ENCODE peak calls at places on chromosome 5, in five cellular contexts. U is progenitor cell of endocrine pancreas; C is activated CD8-positive, alpha-beta T cell treated with anti-CD3 and anti-CD28 coated beads, Interleukin-2, amount 10 ng/mL, durations not matched to agents 7 days and 5 days; T is GM12891; P is natural killer cell treated with Interleukin-12 subunit alpha and Interleukin-12 subunit beta and Interleukin-15 and Interleukin-18, amount 100 ng/mL, for 72 hours. F is an unnamed sample.

GRCh38 chr5:539469-540214 is 15.4 kb upstream of the SLC9A3 start:
- DNase-seq in U (no peak), C (no peak), T (no peak), P (peak; percentile 28), F (no peak)

GRCh38 chr5:57037355-57037754 is 85.4 kb upstream of the MIER3 start:
- DNase-seq in U (no peak), C (no peak), T (no peak), P (no peak), F (no peak)

GRCh38 chr5:102700126-102700851 is 54.8 kb upstream of the PAM start:
- DNase-seq in U (no peak), C (no peak), T (no peak), P (no peak), F (no peak)

GRCh38 chr5:169876376-169876775 is 103.9 kb downstream of the INSYN2B start:
- DNase-seq in U (no peak), C (no peak), T (no peak), P (no peak), F (no peak)

GRCh38 chr5:140355551-140355950 is 4.4 kb upstream of the SLC4A9 start:
- DNase-seq in U (no peak), C (no peak), T (no peak), P (no peak), F (no peak)

GRCh38 chr5:128196791-128197190 is 113.2 kb downstream of the SLC12A2 start:
- DNase-seq in U (no peak), C (no peak), T (no peak), P (no peak), F (no peak)

GRCh38 chr5:162391848-162392247 is 324.3 kb downstream of the GABRG2 start:
- DNase-seq in U (no peak), C (no peak), T (no peak), P (no peak), F (no peak)

GRCh38 chr5:67770431-67771025 is 445.0 kb upstream of the PIK3R1 start:
- DNase-seq in U (no peak), C (no peak), T (no peak), P (no peak), F (no peak)

GRCh38 chr5:172451771-172452197 is 2.5 kb downstream of the SH3PXD2B start:
- DNase-seq in U (no peak), C (no peak), T (no peak), P (no peak), F (no peak)

GRCh38 chr5:139745121-139745799 is 50.3 kb upstream of the PSD2 start:
- DNase-seq in U (no peak), C (no peak), T (no peak), P (no peak), F (no peak)

GRCh38 chr5:150779397-150780179 is 1.0 kb downstream of the SMIM3 start:
- DNase-seq in U (no peak), C (no peak), T (no peak), P (no peak), F (no peak)

GRCh38 chr5:109844695-109845094 is 155.0 kb downstream of the MAN2A1 start:
- DNase-seq in U (no peak), C (no peak), T (no peak), P (no peak), F (no peak)

GRCh38 chr5:150398432-150399157 is 14.1 kb downstream of the CD74 start:
- DNase-seq in U (no peak), C (no peak), T (peak; percentile 62), P (no peak), F (no peak)

F was measured in naive thymus-derived CD8-positive, alpha-beta T cell.